ENCODE peak calls at places on chromosome 22, in nine cellular contexts. O, A, H, I, F, L, M, B and Q are unnamed samples.

GRCh38 chr22:47040486-47041145 is 278.2 kb downstream of the TBC1D22A start:
- DNase-seq in A (no peak), I (no peak), F (no peak), H (no peak), B (no peak), M (no peak), O (no peak), L (no peak), Q (no peak)

GRCh38 chr22:36368359-36368983 is 19.3 kb downstream of the MYH9 start:
- DNase-seq in H (no peak), O (peak), M (no peak), F (no peak), I (no peak), B (no peak), A (no peak), L (no peak), Q (peak)

GRCh38 chr22:25362883-25363240 is 143.4 kb downstream of the CRYBB2 start:
- DNase-seq in B (no peak), F (no peak), O (no peak), H (no peak), I (no peak), L (no peak), A (no peak), M (no peak), Q (no peak)

GRCh38 chr22:31626427-31627150 is 35.4 kb downstream of the PISD start:
- DNase-seq in O (no peak), B (no peak), I (no peak), A (no peak), L (no peak), F (no peak), H (no peak), M (no peak), Q (no peak)

GRCh38 chr22:46042786-46043185 is 65.8 kb upstream of the WNT7B start:
- DNase-seq in A (no peak), L (no peak), I (no peak), M (no peak), H (no peak), B (no peak), F (no peak), O (no peak), Q (no peak)

GRCh38 chr22:46245515-46245914 is 4.6 kb downstream of the CDPF1 start:
- DNase-seq in H (no peak), M (no peak), B (no peak), O (no peak), I (no peak), L (no peak), F (no peak), A (no peak), Q (no peak)

GRCh38 chr22:44130076-44130711 is 50.5 kb upstream of the PARVG start:
- DNase-seq in I (no peak), A (no peak), O (no peak), F (no peak), H (no peak), M (no peak), B (no peak), L (no peak), Q (peak)

GRCh38 chr22:41411021-41411851 is 29.5 kb downstream of the TEF start:
- DNase-seq in M (no peak), B (no peak), H (no peak), F (no peak), I (no peak), A (peak), L (no peak), O (no peak), Q (no peak)

GRCh38 chr22:48822278-48823233 is 1005.1 kb downstream of the BRD1 start:
- DNase-seq in I (no peak), B (no peak), H (no peak), M (no peak), F (no peak), A (no peak), L (no peak), O (no peak), Q (no peak)

GRCh38 chr22:24391836-24392217 is 35.6 kb upstream of the ADORA2A start:
- DNase-seq in L (no peak), B (no peak), M (no peak), A (no peak), F (no peak), I (no peak), H (no peak), O (peak), Q (peak)

GRCh38 chr22:31210830-31211503 is 1.1 kb upstream of the LIMK2 start:
- DNase-seq in F (no peak), M (no peak), I (no peak), A (no peak), L (no peak), O (no peak), H (no peak), B (no peak), Q (no peak)

GRCh38 chr22:42934338-42934737 is 77.3 kb upstream of the ARFGAP3 start:
- DNase-seq in F (no peak), M (no peak), B (no peak), O (no peak), L (no peak), I (no peak), H (no peak), A (no peak), Q (no peak)